ENCODE peak calls at places on chromosomes 13 and 19, in six cellular contexts. C is upper lobe of right lung; E is neural crest cell; K is activated CD4-positive, alpha-beta T cell treated with anti-CD3 and anti-CD28 coated beads, Interleukin-2, amount 50 U/mL, for 24 hours; Z is lung; T is stimulated activated CD4-positive, alpha-beta T cell treated with anti-CD3 and anti-CD28 coated beads, TNF-alpha, amount 100 ng/mL, for 48 hours. F is an unnamed sample.

GRCh38 chr13:74070065-74070464 is 64.1 kb downstream of the KLF12 start:
- DNase-seq in C (no peak), E (no peak), K (no peak), Z (no peak), T (no peak), F (no peak)

GRCh38 chr19:33052352-33052972 is 12.2 kb downstream of the RHPN2 start:
- DNase-seq in C (no peak), E (no peak), K (no peak), Z (no peak), T (no peak), F (peak; percentile 47)

GRCh38 chr19:54356444-54357056 is 8.2 kb downstream of the LAIR1 start:
- DNase-seq in C (peak; percentile 25), E (no peak), K (no peak), Z (no peak), T (no peak), F (no peak)

GRCh38 chr13:112146073-112146360 is 79.1 kb downstream of the SOX1 start:
- DNase-seq in C (peak; percentile 40), E (no peak), K (no peak), Z (no peak), T (no peak), F (no peak)

GRCh38 chr19:16594131-16594586 is 21.9 kb upstream of the SLC35E1 start:
- DNase-seq in C (no peak), E (no peak), K (no peak), Z (no peak), T (no peak), F (no peak)

GRCh38 chr13:31380728-31381127 is 181.0 kb downstream of the B3GLCT start:
- DNase-seq in C (no peak), E (no peak), K (no peak), Z (no peak), T (no peak), F (no peak)

GRCh38 chr19:39052846-39053245 is 20.5 kb upstream of the FBXO27 start:
- DNase-seq in C (no peak), E (no peak), K (no peak), Z (no peak), T (no peak), F (no peak)

GRCh38 chr19:29858000-29858596 is 46.3 kb downstream of the CCNE1 start:
- DNase-seq in C (peak; percentile 71), E (no peak), K (no peak), Z (peak; percentile 37), T (no peak), F (no peak)

GRCh38 chr13:63279136-63279535 is 1863.5 kb upstream of the PCDH20 start:
- DNase-seq in C (no peak), E (no peak), K (no peak), Z (no peak), T (no peak), F (no peak)

GRCh38 chr19:51699170-51699569 is 6.0 kb downstream of the SPACA6 start:
- DNase-seq in C (no peak), E (no peak), K (no peak), Z (no peak), T (no peak), F (no peak)

GRCh38 chr19:15249912-15250634 is 17.8 kb upstream of the EPHX3 start:
- DNase-seq in C (no peak), E (no peak), K (no peak), Z (no peak), T (no peak), F (peak; percentile 67)

GRCh38 chr13:35489050-35489449 is 12.6 kb upstream of the MAB21L1 start:
- DNase-seq in C (no peak), E (no peak), K (no peak), Z (no peak), T (no peak), F (no peak)

GRCh38 chr13:40345654-40346372 is 320.6 kb downstream of the FOXO1 start:
- DNase-seq in C (no peak), E (no peak), K (no peak), Z (no peak), T (no peak), F (no peak)

GRCh38 chr13:46058268-46058667 is 5.7 kb upstream of the ZC3H13 start:
- DNase-seq in C (no peak), E (no peak), K (no peak), Z (no peak), T (no peak), F (no peak)

GRCh38 chr13:43424386-43424785 is 362.4 kb downstream of the ENOX1 start:
- DNase-seq in C (no peak), E (no peak), K (no peak), Z (no peak), T (no peak), F (no peak)

GRCh38 chr19:10812902-10813404 is 23.1 kb downstream of the TMED1 start:
- DNase-seq in C (no peak), E (no peak), K (no peak), Z (peak; percentile 51), T (no peak), F (no peak)

GRCh38 chr13:73514208-73514607 is 455.4 kb downstream of the KLF5 start:
- DNase-seq in C (no peak), E (no peak), K (no peak), Z (no peak), T (no peak), F (no peak)

GRCh38 chr13:95301135-95301946 is at the start of gene ABCC4:
- DNase-seq in C (peak; percentile 90), E (peak; percentile 55), K (peak; percentile 42), Z (peak; percentile 67), T (peak; percentile 29), F (peak; percentile 62)

GRCh38 chr19:3055741-3056453 is 6.4 kb downstream of the TLE5 start:
- DNase-seq in C (peak; percentile 82), E (no peak), K (no peak), Z (peak; percentile 72), T (no peak), F (peak; percentile 91)

GRCh38 chr19:16896913-16897571 is 8.2 kb downstream of the F2RL3 start:
- DNase-seq in C (peak; percentile 94), E (peak; percentile 91), K (peak; percentile 21), Z (peak; percentile 92), T (peak; percentile 55), F (peak; percentile 98)

GRCh38 chr13:88068316-88068715 is 397.1 kb downstream of the SLITRK5 start:
- DNase-seq in C (no peak), E (no peak), K (no peak), Z (no peak), T (no peak), F (no peak)

GRCh38 chr13:82076421-82076820 is 1735.5 kb upstream of the SPRY2 start:
- DNase-seq in C (no peak), E (no peak), K (no peak), Z (no peak), T (no peak), F (no peak)

GRCh38 chr19:53951436-53951835 is 11.3 kb upstream of the CACNG8 start:
- DNase-seq in C (peak; percentile 2), E (no peak), K (no peak), Z (no peak), T (no peak), F (no peak)

GRCh38 chr13:66563076-66563475 is 667.1 kb downstream of the PCDH9 start:
- DNase-seq in C (no peak), E (no peak), K (no peak), Z (no peak), T (no peak), F (no peak)

GRCh38 chr19:17328517-17329060 is 6.1 kb downstream of the ANO8 start:
- DNase-seq in C (no peak), E (no peak), K (no peak), Z (no peak), T (no peak), F (no peak)

GRCh38 chr13:35552172-35552844 is 75.8 kb upstream of the MAB21L1 start:
- DNase-seq in C (no peak), E (no peak), K (no peak), Z (no peak), T (no peak), F (no peak)

GRCh38 chr19:39825093-39825463 is 8.9 kb downstream of the DYRK1B start:
- DNase-seq in C (no peak), E (no peak), K (no peak), Z (no peak), T (no peak), F (no peak)

GRCh38 chr19:18762125-18763023 is 28.7 kb downstream of the COMP start:
- DNase-seq in C (peak; percentile 94), E (no peak), K (no peak), Z (peak; percentile 91), T (no peak), F (peak; percentile 78)

GRCh38 chr13:40624338-40624737 is 42.1 kb downstream of the FOXO1 start:
- DNase-seq in C (no peak), E (no peak), K (no peak), Z (no peak), T (peak; percentile 29), F (no peak)

GRCh38 chr13:71218960-71219359 is 648.0 kb downstream of the DACH1 start:
- DNase-seq in C (no peak), E (no peak), K (no peak), Z (no peak), T (no peak), F (no peak)